ENCODE peak calls at places on chromosomes 16 and 17, in seven cellular contexts. One of them, this sample, is unnamed.

GRCh38 chr16:9197957-9198661 is 106.7 kb downstream of the HAPSTR1 start:
- DNase-seq in GM12892: no peak
- DNase-seq in non-pigmented ciliary epithelial cell: no peak
- DNase-seq in naive thymus-derived CD8-positive, alpha-beta T cell: no peak
- DNase-seq in H7: no peak
- DNase-seq in OCI-LY7: no peak
- DNase-seq in myocyte: no peak
- DNase-seq in this sample: no peak

GRCh38 chr17:41835214-41835799 is 725 bp downstream of the NT5C3B start:
- DNase-seq in GM12892: no peak
- DNase-seq in non-pigmented ciliary epithelial cell: no peak
- DNase-seq in naive thymus-derived CD8-positive, alpha-beta T cell: no peak
- DNase-seq in H7: peak; percentile 65
- DNase-seq in OCI-LY7: no peak
- DNase-seq in myocyte: no peak
- DNase-seq in this sample: no peak

GRCh38 chr17:75516619-75517276 is 420 bp downstream of the TSEN54 start:
- DNase-seq in GM12892: peak; percentile 60
- DNase-seq in non-pigmented ciliary epithelial cell: no peak
- DNase-seq in naive thymus-derived CD8-positive, alpha-beta T cell: no peak
- DNase-seq in H7: no peak
- DNase-seq in OCI-LY7: peak; percentile 65
- DNase-seq in myocyte: no peak
- DNase-seq in this sample: no peak

GRCh38 chr16:57598437-57598836 is 30.0 kb upstream of the ADGRG1 start:
- DNase-seq in GM12892: no peak
- DNase-seq in non-pigmented ciliary epithelial cell: no peak
- DNase-seq in naive thymus-derived CD8-positive, alpha-beta T cell: no peak
- DNase-seq in H7: no peak
- DNase-seq in OCI-LY7: no peak
- DNase-seq in myocyte: no peak
- DNase-seq in this sample: no peak

GRCh38 chr17:79806863-79807720 is 10.2 kb upstream of the CBX8 start:
- DNase-seq in GM12892: no peak
- DNase-seq in non-pigmented ciliary epithelial cell: no peak
- DNase-seq in naive thymus-derived CD8-positive, alpha-beta T cell: no peak
- DNase-seq in H7: no peak
- DNase-seq in OCI-LY7: no peak
- DNase-seq in myocyte: no peak
- DNase-seq in this sample: no peak

GRCh38 chr17:18981642-18982424 is 22.7 kb downstream of the FAM83G start:
- DNase-seq in GM12892: no peak
- DNase-seq in non-pigmented ciliary epithelial cell: no peak
- DNase-seq in naive thymus-derived CD8-positive, alpha-beta T cell: no peak
- DNase-seq in H7: peak; percentile 71
- DNase-seq in OCI-LY7: no peak
- DNase-seq in myocyte: peak; percentile 58
- DNase-seq in this sample: peak; percentile 87

GRCh38 chr17:75847595-75848522 is 3.7 kb upstream of the UNC13D start:
- DNase-seq in GM12892: no peak
- DNase-seq in non-pigmented ciliary epithelial cell: no peak
- DNase-seq in naive thymus-derived CD8-positive, alpha-beta T cell: no peak
- DNase-seq in H7: no peak
- DNase-seq in OCI-LY7: no peak
- DNase-seq in myocyte: no peak
- DNase-seq in this sample: no peak

GRCh38 chr17:66938656-66939055 is 25.9 kb upstream of the CACNG4 start:
- DNase-seq in GM12892: no peak
- DNase-seq in non-pigmented ciliary epithelial cell: no peak
- DNase-seq in naive thymus-derived CD8-positive, alpha-beta T cell: no peak
- DNase-seq in H7: no peak
- DNase-seq in OCI-LY7: no peak
- DNase-seq in myocyte: no peak
- DNase-seq in this sample: no peak

GRCh38 chr17:76458580-76459490 is 5.9 kb upstream of the UBE2O start:
- DNase-seq in GM12892: peak; percentile 60
- DNase-seq in non-pigmented ciliary epithelial cell: no peak
- DNase-seq in naive thymus-derived CD8-positive, alpha-beta T cell: no peak
- DNase-seq in H7: peak; percentile 82
- DNase-seq in OCI-LY7: peak; percentile 88
- DNase-seq in myocyte: peak; percentile 62
- DNase-seq in this sample: peak; percentile 63

GRCh38 chr17:35073991-35074627 is 10.6 kb upstream of the RFFL start:
- DNase-seq in GM12892: no peak
- DNase-seq in non-pigmented ciliary epithelial cell: no peak
- DNase-seq in naive thymus-derived CD8-positive, alpha-beta T cell: no peak
- DNase-seq in H7: no peak
- DNase-seq in OCI-LY7: no peak
- DNase-seq in myocyte: no peak
- DNase-seq in this sample: no peak

GRCh38 chr17:3658784-3659449 is 9.5 kb downstream of the TAX1BP3 start:
- DNase-seq in GM12892: no peak
- DNase-seq in non-pigmented ciliary epithelial cell: no peak
- DNase-seq in naive thymus-derived CD8-positive, alpha-beta T cell: no peak
- DNase-seq in H7: peak; percentile 55
- DNase-seq in OCI-LY7: no peak
- DNase-seq in myocyte: no peak
- DNase-seq in this sample: no peak

GRCh38 chr17:56114469-56114868 is 38.8 kb upstream of the ANKFN1 start:
- DNase-seq in GM12892: no peak
- DNase-seq in non-pigmented ciliary epithelial cell: no peak
- DNase-seq in naive thymus-derived CD8-positive, alpha-beta T cell: no peak
- DNase-seq in H7: no peak
- DNase-seq in OCI-LY7: no peak
- DNase-seq in myocyte: no peak
- DNase-seq in this sample: no peak